ENCODE peak calls at places on chromosomes 13 and 19, in nine cellular contexts. R is CD8-positive, alpha-beta memory T cell; D is kidney; U is CD4-positive, alpha-beta memory T cell; X is upper lobe of left lung; O is testis; C is fibroblast of lung; K is IMR-90; J is heart right ventricle. I is an unnamed sample.

GRCh38 chr13:113399755-113400149 is 35.8 kb upstream of the GRTP1 start:
- DNase-seq in R (no peak), D (peak), U (no peak), X (no peak), O (no peak), C (peak), K (no peak), J (no peak), I (no peak)

GRCh38 chr13:48493851-48494250 is 39.0 kb downstream of the RCBTB2 start:
- DNase-seq in R (no peak), D (no peak), U (no peak), X (no peak), O (no peak), C (peak), K (peak), J (no peak), I (no peak)

GRCh38 chr19:47032171-47032811 is 12.7 kb downstream of the NPAS1 start:
- DNase-seq in R (peak), D (peak), U (peak), X (peak), O (peak), C (no peak), K (no peak), J (peak), I (no peak)

GRCh38 chr13:106096661-106097092 is 438.8 kb downstream of the EFNB2 start:
- DNase-seq in R (no peak), D (no peak), U (no peak), X (no peak), O (no peak), C (no peak), K (no peak), J (no peak), I (no peak)

GRCh38 chr19:19402656-19403372 is 2.7 kb upstream of the GATAD2A start:
- DNase-seq in R (no peak), D (peak), U (no peak), X (no peak), O (no peak), C (no peak), K (no peak), J (no peak), I (no peak)

GRCh38 chr19:54141356-54141755 is 3.8 kb downstream of the CNOT3 start:
- DNase-seq in R (no peak), D (no peak), U (no peak), X (no peak), O (no peak), C (peak), K (peak), J (no peak), I (no peak)

GRCh38 chr13:23372264-23372905 is 61.1 kb downstream of the SACS start:
- DNase-seq in R (no peak), D (no peak), U (no peak), X (no peak), O (no peak), C (peak), K (peak), J (no peak), I (no peak)

GRCh38 chr19:44955500-44956439 is 590 bp downstream of the CLPTM1 start:
- DNase-seq in R (no peak), D (no peak), U (no peak), X (no peak), O (peak), C (peak), K (no peak), J (no peak), I (no peak)

GRCh38 chr19:50331187-50332013 is 2.2 kb upstream of the KCNC3 start:
- DNase-seq in R (no peak), D (no peak), U (no peak), X (no peak), O (no peak), C (no peak), K (no peak), J (no peak), I (no peak)

GRCh38 chr19:4172861-4173473 is 9.4 kb downstream of the SIRT6 start:
- DNase-seq in R (peak), D (peak), U (peak), X (no peak), O (peak), C (peak), K (peak), J (peak), I (no peak)

GRCh38 chr19:13121551-13122274 is 3.6 kb downstream of the NACC1 start:
- DNase-seq in R (no peak), D (no peak), U (no peak), X (no peak), O (no peak), C (no peak), K (no peak), J (no peak), I (no peak)

GRCh38 chr13:69793803-69794453 is 313.7 kb upstream of the ATXN8OS start:
- DNase-seq in R (no peak), D (no peak), U (no peak), X (no peak), O (no peak), C (no peak), K (no peak), J (no peak), I (no peak)

GRCh38 chr13:51044023-51044665 is 66.9 kb downstream of the C13orf42 start:
- DNase-seq in R (no peak), D (no peak), U (no peak), X (no peak), O (no peak), C (no peak), K (no peak), J (no peak), I (no peak)

GRCh38 chr19:5955638-5955935 is 22.4 kb downstream of the RANBP3 start:
- DNase-seq in R (no peak), D (no peak), U (no peak), X (no peak), O (no peak), C (peak), K (peak), J (no peak), I (no peak)

GRCh38 chr13:34030782-34031181 is 212.8 kb downstream of the RFC3 start:
- DNase-seq in R (no peak), D (no peak), U (no peak), X (no peak), O (no peak), C (no peak), K (no peak), J (no peak), I (no peak)

GRCh38 chr13:110925023-110925608 is 10.2 kb upstream of the ANKRD10 start:
- DNase-seq in R (no peak), D (no peak), U (peak), X (no peak), O (no peak), C (no peak), K (no peak), J (no peak), I (no peak)

GRCh38 chr19:55486971-55487883 is 1.0 kb upstream of the SSC5D start:
- DNase-seq in R (no peak), D (peak), U (no peak), X (no peak), O (peak), C (peak), K (peak), J (no peak), I (no peak)

GRCh38 chr19:30719189-30719990 is 347.2 kb downstream of the ZNF536 start:
- DNase-seq in R (no peak), D (peak), U (no peak), X (peak), O (peak), C (peak), K (no peak), J (peak), I (no peak)

GRCh38 chr13:24502567-24503375 is 9.8 kb downstream of the PARP4 start:
- DNase-seq in R (no peak), D (no peak), U (no peak), X (no peak), O (no peak), C (peak), K (peak), J (peak), I (no peak)

GRCh38 chr13:24888291-24888931 is 124.4 kb downstream of the RNF17 start:
- DNase-seq in R (no peak), D (no peak), U (no peak), X (no peak), O (no peak), C (no peak), K (no peak), J (no peak), I (no peak)

GRCh38 chr13:108033800-108034707 is 181.3 kb downstream of the LIG4 start:
- DNase-seq in R (no peak), D (no peak), U (no peak), X (no peak), O (no peak), C (peak), K (no peak), J (no peak), I (no peak)

GRCh38 chr19:38304352-38304865 is 358 bp downstream of the C19orf33 start:
- DNase-seq in R (no peak), D (no peak), U (no peak), X (no peak), O (no peak), C (no peak), K (no peak), J (no peak), I (no peak)

GRCh38 chr13:113990321-113990837 is 16.5 kb upstream of the C13orf46 start:
- DNase-seq in R (no peak), D (peak), U (no peak), X (peak), O (peak), C (no peak), K (no peak), J (peak), I (peak)

GRCh38 chr13:27339299-27339698 is 68.7 kb downstream of the RASL11A start:
- DNase-seq in R (no peak), D (no peak), U (peak), X (no peak), O (peak), C (peak), K (peak), J (no peak), I (no peak)

GRCh38 chr19:6021878-6022569 is 44.1 kb upstream of the RANBP3 start:
- DNase-seq in R (peak), D (peak), U (peak), X (peak), O (peak), C (peak), K (peak), J (peak), I (no peak)

GRCh38 chr13:26021516-26021915 is 30.3 kb downstream of the SHISA2 start:
- DNase-seq in R (no peak), D (no peak), U (no peak), X (no peak), O (no peak), C (peak), K (no peak), J (no peak), I (no peak)

GRCh38 chr13:60121288-60121687 is 42.4 kb downstream of the DIAPH3 start:
- DNase-seq in R (no peak), D (no peak), U (no peak), X (no peak), O (no peak), C (no peak), K (no peak), J (no peak), I (no peak)

GRCh38 chr13:106424805-106425204 is 110.7 kb downstream of the EFNB2 start:
- DNase-seq in R (no peak), D (no peak), U (no peak), X (no peak), O (no peak), C (no peak), K (peak), J (no peak), I (no peak)

GRCh38 chr13:77136902-77137420 is 110.0 kb upstream of the FBXL3 start:
- DNase-seq in R (no peak), D (no peak), U (no peak), X (no peak), O (no peak), C (peak), K (peak), J (no peak), I (no peak)

GRCh38 chr13:67643656-67644055 is 413.5 kb upstream of the PCDH9 start:
- DNase-seq in R (no peak), D (no peak), U (no peak), X (no peak), O (no peak), C (no peak), K (no peak), J (no peak), I (no peak)

GRCh38 chr19:31406106-31406505 is 56.9 kb upstream of the TSHZ3 start:
- DNase-seq in R (no peak), D (no peak), U (no peak), X (no peak), O (no peak), C (no peak), K (no peak), J (no peak), I (no peak)

DNA sequence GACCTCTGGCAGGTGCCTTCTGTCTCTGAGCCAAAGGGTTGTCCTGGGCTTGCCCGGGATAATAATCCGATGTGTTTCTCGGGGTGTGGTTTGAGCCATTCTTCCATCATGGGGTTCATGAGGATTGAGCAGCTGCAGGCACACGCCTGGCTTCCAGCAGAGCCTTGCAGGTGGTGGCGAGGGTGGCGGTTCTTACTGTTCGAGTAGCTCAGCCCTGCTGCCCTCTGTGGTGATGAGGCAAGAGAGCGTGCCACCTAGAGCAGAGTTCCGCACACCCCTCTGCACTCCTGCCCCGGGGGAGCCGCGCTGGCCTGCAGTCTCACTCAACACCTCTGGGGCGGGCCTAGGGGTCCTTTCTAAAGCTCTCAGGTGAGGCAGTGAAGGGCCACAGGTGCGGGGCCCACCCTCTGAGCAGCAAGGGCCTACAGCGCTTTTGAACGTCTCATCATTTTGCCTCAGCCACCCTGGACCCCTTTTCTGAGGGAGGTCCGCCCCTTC is 3.8 kb downstream of the SCN1B start:
- DNase-seq in R (no peak), D (no peak), U (no peak), X (no peak), O (no peak), C (no peak), K (no peak), J (no peak), I (no peak)
- H3K4me3 ChIP-seq in R (no peak), D (no peak), U (no peak), X (no peak), O (no peak), C (no peak), K (no peak), J (no peak), I (no peak)

DNA sequence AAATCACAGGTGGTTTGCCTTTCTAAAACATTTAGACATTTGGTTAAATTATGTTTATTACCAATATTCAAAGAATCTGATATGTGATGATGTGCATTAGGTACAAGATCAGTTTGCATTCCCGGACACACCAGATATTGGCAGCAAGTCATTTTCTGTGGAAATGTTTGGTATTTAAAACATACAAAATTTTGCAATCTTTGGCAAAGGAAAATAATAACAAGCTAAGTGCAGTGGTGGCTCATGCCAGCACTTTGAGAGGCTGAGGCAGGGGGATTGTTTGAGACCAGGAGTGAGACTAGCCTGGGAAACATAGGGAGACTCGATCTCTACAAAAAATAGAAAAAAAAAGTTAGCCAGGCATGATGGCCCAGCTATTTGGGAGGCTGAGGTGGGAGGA is 29.1 kb upstream of the TSC22D1 start:
- DNase-seq in R (no peak), D (no peak), U (no peak), X (no peak), O (no peak), C (no peak), K (no peak), J (no peak), I (no peak)
- H3K27ac ChIP-seq in R (no peak), D (no peak), U (no peak), X (no peak), O (no peak), C (no peak), K (peak), J (no peak), I (no peak)

DNA sequence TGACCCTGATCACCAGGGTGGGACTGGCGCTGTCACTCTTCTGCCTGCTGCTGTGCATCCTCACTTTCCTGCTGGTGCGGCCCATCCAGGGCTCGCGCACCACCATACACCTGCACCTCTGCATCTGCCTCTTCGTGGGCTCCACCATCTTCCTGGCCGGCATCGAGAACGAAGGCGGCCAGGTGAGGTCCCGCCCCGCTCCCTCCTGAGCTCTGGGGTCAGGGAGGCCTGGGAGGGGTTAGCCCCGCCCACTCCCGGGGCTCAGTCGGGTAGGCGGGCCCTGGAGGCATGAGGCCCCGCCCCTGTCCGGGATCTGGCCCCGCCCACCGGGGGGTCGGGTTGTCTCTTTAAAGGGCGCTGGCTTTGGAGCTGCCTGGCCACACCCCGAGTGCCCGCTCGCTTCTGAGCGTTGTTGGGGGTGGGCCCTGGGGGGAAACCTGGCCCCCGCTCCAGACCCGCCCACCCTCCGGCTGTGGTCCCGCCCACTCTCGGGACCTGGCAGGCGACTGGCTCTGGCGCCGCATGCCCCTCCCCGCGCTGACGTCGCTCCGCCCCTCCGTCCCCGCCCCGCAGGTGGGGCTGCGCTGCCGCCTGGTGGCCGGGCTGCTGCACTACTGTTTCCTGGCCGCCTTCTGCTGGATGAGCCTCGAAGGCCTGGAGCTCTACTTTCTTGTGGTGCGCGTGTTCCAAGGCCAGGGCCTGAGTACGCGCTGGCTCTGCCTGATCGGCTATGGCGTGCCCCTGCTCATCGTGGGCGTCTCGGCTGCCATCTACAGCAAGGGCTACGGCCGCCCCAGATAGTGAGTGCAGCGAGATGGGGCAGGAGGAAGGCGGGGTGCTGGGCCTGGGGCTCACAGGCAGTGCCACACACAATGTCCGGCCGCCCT is 13.1 kb downstream of the DDX39A start:
- DNase-seq in R (peak), D (peak), U (peak), X (peak), O (peak), C (peak), K (peak), J (peak), I (no peak)
- H3K4me3 ChIP-seq in R (no peak), D (peak), U (no peak), X (no peak), O (peak), C (no peak), K (peak), J (peak), I (peak)

DNA sequence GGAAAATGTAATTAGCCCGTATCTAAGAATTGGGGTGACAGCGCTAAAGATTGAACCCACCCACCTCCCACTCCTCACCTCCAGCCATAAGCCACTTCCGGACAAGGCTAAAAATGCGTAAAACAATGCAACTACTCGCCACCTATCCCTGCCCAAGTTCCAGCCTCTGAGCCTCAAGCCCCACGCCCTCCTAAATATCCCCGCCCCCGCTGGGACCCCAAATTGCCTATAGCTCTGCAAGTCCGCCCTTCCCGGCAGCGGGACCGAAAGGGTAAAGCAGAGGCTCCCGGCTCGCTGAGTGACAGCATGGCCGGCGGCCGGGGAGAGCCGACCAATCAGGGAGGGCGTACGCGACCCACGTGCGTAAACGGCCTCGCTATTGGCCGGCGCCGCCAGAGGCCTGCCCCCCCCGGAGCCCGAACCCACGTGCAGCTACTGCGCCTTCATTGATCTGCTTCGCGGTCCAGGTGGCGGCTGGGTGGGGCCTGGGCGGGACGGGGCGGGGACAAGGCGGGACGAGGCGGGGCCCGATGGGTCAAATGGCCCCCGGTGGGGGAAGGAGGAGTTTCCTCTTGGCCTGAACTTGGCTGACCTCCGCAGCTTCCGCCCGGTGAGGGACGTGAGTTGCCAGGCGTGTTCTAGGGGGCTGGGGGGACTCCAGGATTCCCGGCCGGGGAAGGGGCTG is at the start of gene TLE6:
- DNase-seq in R (peak), D (peak), U (peak), X (peak), O (peak), C (peak), K (peak), J (peak), I (peak)
- H3K27ac ChIP-seq in R (peak), D (peak), U (peak), X (peak), O (peak), C (no peak), K (no peak), J (no peak), I (peak)

GRCh38 chr19:7521551-7522071 is 813 bp upstream of the MCOLN1 start:
- DNase-seq in R (no peak), D (no peak), U (no peak), X (no peak), O (no peak), C (no peak), K (no peak), J (no peak), I (no peak)
- H3K4me3 ChIP-seq in R (peak), D (peak), U (peak), X (no peak), O (no peak), C (peak), K (peak), J (peak), I (peak)

GRCh38 chr13:99357920-99358319 is 50.7 kb upstream of the GPR183 start:
- DNase-seq in R (no peak), D (no peak), U (peak), X (no peak), O (no peak), C (no peak), K (no peak), J (no peak), I (no peak)

GRCh38 chr13:99357149-99357596 is 50.0 kb upstream of the GPR183 start:
- DNase-seq in R (peak), D (no peak), U (peak), X (no peak), O (no peak), C (peak), K (peak), J (no peak), I (no peak)

GRCh38 chr13:99361197-99361596 is 54.0 kb upstream of the GPR183 start:
- DNase-seq in R (no peak), D (no peak), U (peak), X (no peak), O (no peak), C (no peak), K (no peak), J (no peak), I (no peak)

GRCh38 chr13:99360696-99361095 is 53.5 kb upstream of the GPR183 start:
- DNase-seq in R (no peak), D (no peak), U (no peak), X (no peak), O (no peak), C (no peak), K (no peak), J (no peak), I (no peak)

DNA sequence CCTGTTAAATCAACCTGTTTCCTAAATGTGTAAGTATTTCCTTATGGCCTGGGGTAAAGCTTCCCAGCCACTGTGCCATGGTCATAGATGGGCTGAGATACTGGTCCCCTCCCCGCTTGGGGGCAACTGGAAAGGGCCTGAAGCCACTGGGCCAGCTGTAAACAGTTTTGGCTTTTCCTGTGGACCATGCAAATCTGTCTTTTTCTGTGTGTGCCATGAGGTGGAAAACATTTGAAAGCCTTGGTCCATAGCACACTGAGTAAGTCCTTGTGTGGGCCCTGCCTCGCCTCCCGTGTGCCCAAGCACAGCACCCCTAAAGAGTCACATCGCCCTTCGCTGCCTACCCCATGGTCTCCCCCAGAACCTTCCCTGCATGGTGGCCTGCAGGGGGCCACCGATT is 52.3 kb upstream of the GPR183 start:
- DNase-seq in R (no peak), D (no peak), U (no peak), X (no peak), O (no peak), C (no peak), K (no peak), J (no peak), I (no peak)
- H3K27ac ChIP-seq in R (no peak), D (no peak), U (peak), X (no peak), O (no peak), C (no peak), K (no peak), J (no peak), I (no peak)

I was measured in thoracic aorta.